ENCODE peak calls at places on chromosomes 6 and 20, in five cellular contexts. R is Calu3; Q is CD4-positive, alpha-beta memory T cell; Z is ovary; L is G401. I is an unnamed sample.

GRCh38 chr20:23203310-23203709 is 117.2 kb upstream of the CD93 start:
- DNase-seq in R (no peak), Q (no peak), Z (no peak), L (no peak), I (no peak)

GRCh38 chr6:129844118-129844891 is 16.8 kb downstream of the TMEM244 start:
- DNase-seq in R (no peak), Q (no peak), Z (no peak), L (peak), I (peak)

GRCh38 chr6:96909826-96910225 is 12.1 kb upstream of the NDUFAF4 start:
- DNase-seq in R (no peak), Q (no peak), Z (no peak), L (no peak), I (no peak)

GRCh38 chr6:36125575-36125974 is 4.7 kb upstream of the MAPK13 start:
- DNase-seq in R (no peak), Q (no peak), Z (no peak), L (no peak), I (no peak)

GRCh38 chr6:69489970-69490369 is 306.8 kb downstream of the LMBRD1 start:
- DNase-seq in R (no peak), Q (no peak), Z (no peak), L (no peak), I (no peak)

GRCh38 chr6:157754351-157754750 is 68.7 kb upstream of the SNX9 start:
- DNase-seq in R (no peak), Q (no peak), Z (no peak), L (no peak), I (no peak)

GRCh38 chr6:134701301-134701700 is 248.6 kb downstream of the ALDH8A1 start:
- DNase-seq in R (no peak), Q (no peak), Z (no peak), L (no peak), I (no peak)

GRCh38 chr20:48930878-48931277 is 9.4 kb downstream of the ARFGEF2 start:
- DNase-seq in R (no peak), Q (no peak), Z (no peak), L (no peak), I (no peak)

GRCh38 chr6:143059616-143060353 is 904 bp upstream of the AIG1 start:
- DNase-seq in R (peak), Q (peak), Z (no peak), L (peak), I (peak)

GRCh38 chr6:81130969-81131368 is 621.5 kb downstream of the TENT5A start:
- DNase-seq in R (no peak), Q (no peak), Z (no peak), L (no peak), I (no peak)

GRCh38 chr6:87944541-87944954 is 103.1 kb upstream of the SPACA1 start:
- DNase-seq in R (peak), Q (no peak), Z (no peak), L (peak), I (peak)

GRCh38 chr6:14831922-14832321 is 413.9 kb upstream of the JARID2 start:
- DNase-seq in R (no peak), Q (no peak), Z (no peak), L (no peak), I (no peak)

GRCh38 chr6:21109421-21110178 is 484.0 kb upstream of the SOX4 start:
- DNase-seq in R (no peak), Q (no peak), Z (no peak), L (no peak), I (peak)

GRCh38 chr6:52653151-52653550 is 17.8 kb upstream of the TMEM14A start:
- DNase-seq in R (no peak), Q (no peak), Z (no peak), L (no peak), I (no peak)

GRCh38 chr6:134719850-134720249 is 230.1 kb downstream of the ALDH8A1 start:
- DNase-seq in R (no peak), Q (no peak), Z (no peak), L (peak), I (no peak)

GRCh38 chr6:112562348-112563220 is 215.5 kb downstream of the RFPL4B start:
- DNase-seq in R (no peak), Q (no peak), Z (peak), L (peak), I (no peak)

GRCh38 chr20:36246410-36246809 is 10.1 kb downstream of the AAR2 start:
- DNase-seq in R (no peak), Q (no peak), Z (no peak), L (no peak), I (no peak)

GRCh38 chr6:10441004-10441654 is 26.3 kb upstream of the TFAP2A start:
- DNase-seq in R (peak), Q (no peak), Z (no peak), L (no peak), I (peak)

GRCh38 chr6:42136508-42137191 is 5.8 kb downstream of the C6orf132 start:
- DNase-seq in R (peak), Q (no peak), Z (no peak), L (peak), I (peak)

GRCh38 chr6:113482771-113483170 is 374.4 kb upstream of the MARCKS start:
- DNase-seq in R (no peak), Q (no peak), Z (no peak), L (no peak), I (no peak)

GRCh38 chr20:62227977-62228958 is 8.2 kb upstream of the HRH3 start:
- DNase-seq in R (peak), Q (no peak), Z (no peak), L (no peak), I (no peak)

GRCh38 chr6:38187285-38187684 is 367.8 kb downstream of the ZFAND3 start:
- DNase-seq in R (no peak), Q (no peak), Z (no peak), L (peak), I (no peak)